ENCODE peak calls at places on chromosomes 6 and 20, in nine cellular contexts. B is NT2/D1; Z is GM13977; E is natural killer cell treated with Interleukin-12 subunit alpha and Interleukin-12 subunit beta and Interleukin-15 and Interleukin-18, amount 100 ng/mL, for 72 hours; F is H9; A is HFFc6; S is T follicular helper cell; U is ACHN; D is CD4-positive, alpha-beta memory T cell. O is an unnamed sample.

GRCh38 chr6:121242386-121242785 is 91.9 kb downstream of the TBC1D32 start:
- DNase-seq in B (no peak), Z (no peak), E (no peak), F (no peak), A (no peak), S (no peak), U (no peak), D (no peak), O (no peak)

GRCh38 chr6:111566873-111567517 is 38.7 kb downstream of the TRAF3IP2 start:
- DNase-seq in B (no peak), Z (no peak), E (no peak), F (no peak), A (no peak), S (no peak), U (no peak), D (no peak), O (no peak)

GRCh38 chr6:3214898-3215297 is 12.6 kb downstream of the TUBB2B start:
- DNase-seq in B (no peak), Z (no peak), E (no peak), F (no peak), A (no peak), S (no peak), U (no peak), D (no peak), O (no peak)

GRCh38 chr6:94130458-94130857 is 711.1 kb upstream of the EPHA7 start:
- DNase-seq in B (no peak), Z (no peak), E (no peak), F (no peak), A (no peak), S (no peak), U (no peak), D (no peak), O (no peak)

GRCh38 chr6:54980511-54981275 is 134.1 kb downstream of the FAM83B start:
- DNase-seq in B (no peak), Z (no peak), E (no peak), F (no peak), A (peak), S (no peak), U (no peak), D (no peak), O (no peak)

GRCh38 chr6:35722121-35722761 is 14.6 kb upstream of the ARMC12 start:
- DNase-seq in B (no peak), Z (no peak), E (no peak), F (no peak), A (no peak), S (no peak), U (no peak), D (no peak), O (no peak)

GRCh38 chr6:159578629-159579028 is 114.4 kb downstream of the SOD2 start:
- DNase-seq in B (no peak), Z (no peak), E (no peak), F (no peak), A (no peak), S (no peak), U (no peak), D (no peak), O (peak)

GRCh38 chr20:22805219-22805618 is 220.8 kb upstream of the FOXA2 start:
- DNase-seq in B (no peak), Z (no peak), E (no peak), F (peak), A (no peak), S (no peak), U (peak), D (no peak), O (peak)

GRCh38 chr6:145711372-145711771 is 23.9 kb downstream of the EPM2A start:
- DNase-seq in B (no peak), Z (no peak), E (no peak), F (no peak), A (no peak), S (no peak), U (no peak), D (no peak), O (no peak)

GRCh38 chr6:137549106-137549505 is 54.9 kb upstream of the OLIG3 start:
- DNase-seq in B (no peak), Z (no peak), E (no peak), F (no peak), A (no peak), S (no peak), U (no peak), D (no peak), O (no peak)

GRCh38 chr20:24684954-24685691 is 215.7 kb downstream of the SYNDIG1 start:
- DNase-seq in B (no peak), Z (no peak), E (no peak), F (peak), A (no peak), S (no peak), U (no peak), D (no peak), O (no peak)

GRCh38 chr6:11270030-11271027 is 37.9 kb upstream of the NEDD9 start:
- DNase-seq in B (no peak), Z (no peak), E (no peak), F (no peak), A (no peak), S (no peak), U (no peak), D (no peak), O (no peak)

GRCh38 chr20:60113771-60114170 is 155.5 kb downstream of the CDH26 start:
- DNase-seq in B (no peak), Z (no peak), E (no peak), F (no peak), A (no peak), S (no peak), U (no peak), D (no peak), O (no peak)

GRCh38 chr6:81697564-81697963 is 54.9 kb downstream of the TENT5A start:
- DNase-seq in B (no peak), Z (no peak), E (no peak), F (no peak), A (peak), S (no peak), U (peak), D (no peak), O (no peak)

GRCh38 chr6:107663308-107663707 is 160.8 kb downstream of the SCML4 start:
- DNase-seq in B (no peak), Z (no peak), E (no peak), F (no peak), A (no peak), S (no peak), U (no peak), D (no peak), O (no peak)

GRCh38 chr6:159941286-159942113 is 27.4 kb upstream of the IGF2R start:
- DNase-seq in B (no peak), Z (peak), E (peak), F (no peak), A (peak), S (peak), U (peak), D (peak), O (no peak)

GRCh38 chr20:38658879-38659612 is 57.4 kb downstream of the ARHGAP40 start:
- DNase-seq in B (peak), Z (peak), E (no peak), F (peak), A (no peak), S (peak), U (peak), D (peak), O (peak)

GRCh38 chr6:73309534-73309783 is 44.6 kb downstream of the DPPA5 start:
- DNase-seq in B (no peak), Z (no peak), E (no peak), F (no peak), A (no peak), S (no peak), U (no peak), D (no peak), O (no peak)

GRCh38 chr6:39892490-39893129 is 41.7 kb downstream of the MOCS1 start:
- DNase-seq in B (no peak), Z (peak), E (no peak), F (peak), A (peak), S (no peak), U (peak), D (no peak), O (peak)

GRCh38 chr6:44671333-44671732 is 283.8 kb downstream of the CDC5L start:
- DNase-seq in B (no peak), Z (no peak), E (no peak), F (no peak), A (no peak), S (no peak), U (no peak), D (no peak), O (no peak)

GRCh38 chr6:52647199-52647598 is 23.7 kb upstream of the TMEM14A start:
- DNase-seq in B (no peak), Z (no peak), E (no peak), F (no peak), A (peak), S (no peak), U (no peak), D (no peak), O (no peak)

GRCh38 chr6:164069352-164070022 is 655.0 kb downstream of the QKI start:
- DNase-seq in B (no peak), Z (no peak), E (no peak), F (no peak), A (no peak), S (no peak), U (no peak), D (no peak), O (no peak)

GRCh38 chr6:166419268-166419667 is 36.5 kb upstream of the MPC1 start:
- DNase-seq in B (no peak), Z (peak), E (peak), F (no peak), A (no peak), S (no peak), U (no peak), D (peak), O (peak)

GRCh38 chr6:89145962-89146747 is at the start of gene PM20D2:
- DNase-seq in B (no peak), Z (peak), E (peak), F (peak), A (no peak), S (peak), U (peak), D (peak), O (peak)

GRCh38 chr20:60204601-60205000 is 246.4 kb downstream of the CDH26 start:
- DNase-seq in B (no peak), Z (no peak), E (no peak), F (no peak), A (no peak), S (no peak), U (no peak), D (no peak), O (no peak)

GRCh38 chr20:13342469-13343242 is 121.6 kb downstream of the ISM1 start:
- DNase-seq in B (no peak), Z (no peak), E (no peak), F (no peak), A (peak), S (no peak), U (no peak), D (no peak), O (no peak)

GRCh38 chr6:53635322-53635721 is 30.2 kb downstream of the KLHL31 start:
- DNase-seq in B (no peak), Z (no peak), E (no peak), F (no peak), A (no peak), S (no peak), U (no peak), D (no peak), O (no peak)

GRCh38 chr6:6494677-6495076 is 93.8 kb upstream of the LY86 start:
- DNase-seq in B (peak), Z (peak), E (no peak), F (peak), A (no peak), S (no peak), U (peak), D (no peak), O (peak)

O was measured in RWPE1.